ENCODE peak calls at places on chromosomes 16 and 17, in eight cellular contexts. B, N, S, Z, O, V, E and W are unnamed samples.

GRCh38 chr17:83065660-83066542 is 13.5 kb upstream of the METRNL start:
- DNase-seq in B (peak; percentile 31), N (peak; percentile 25), S (peak; percentile 34), Z (peak; percentile 8), O (no peak), V (no peak), E (no peak), W (no peak)

GRCh38 chr16:12801511-12802042 is 2.1 kb downstream of the CPPED1 start:
- DNase-seq in B (no peak), N (no peak), S (no peak), Z (no peak), O (no peak), V (peak; percentile 34), E (peak; percentile 38), W (peak; percentile 93)

GRCh38 chr17:44122825-44123355 is 551 bp downstream of the HDAC5 start:
- DNase-seq in B (peak; percentile 79), N (no peak), S (no peak), Z (no peak), O (no peak), V (no peak), E (no peak), W (no peak)

GRCh38 chr16:67571464-67571863 is 9.1 kb downstream of the CTCF start:
- DNase-seq in B (no peak), N (no peak), S (no peak), Z (no peak), O (no peak), V (no peak), E (no peak), W (no peak)

GRCh38 chr17:48244814-48245213 is 137.2 kb downstream of the SNX11 start:
- DNase-seq in B (no peak), N (no peak), S (no peak), Z (no peak), O (peak; percentile 48), V (no peak), E (no peak), W (no peak)

GRCh38 chr17:76407509-76407908 is 23.1 kb downstream of the SPHK1 start:
- DNase-seq in B (no peak), N (no peak), S (peak; percentile 32), Z (no peak), O (no peak), V (no peak), E (no peak), W (no peak)

GRCh38 chr17:41267711-41268110 is 2.5 kb downstream of the KRTAP9-6 start:
- DNase-seq in B (no peak), N (no peak), S (no peak), Z (no peak), O (no peak), V (no peak), E (no peak), W (no peak)

GRCh38 chr17:72411124-72411563 is 290.3 kb downstream of the SOX9 start:
- DNase-seq in B (no peak), N (no peak), S (no peak), Z (no peak), O (no peak), V (no peak), E (no peak), W (no peak)

GRCh38 chr16:27976990-27977389 is 86.5 kb downstream of the GSG1L start:
- DNase-seq in B (no peak), N (no peak), S (no peak), Z (no peak), O (no peak), V (no peak), E (no peak), W (no peak)

GRCh38 chr17:39306509-39307212 is 80.9 kb upstream of the STAC2 start:
- DNase-seq in B (no peak), N (no peak), S (no peak), Z (no peak), O (peak; percentile 6), V (no peak), E (no peak), W (no peak)

GRCh38 chr17:979539-980405 is at the start of gene NXN:
- DNase-seq in B (peak; percentile 99), N (peak; percentile 94), S (peak; percentile 95), Z (peak; percentile 80), O (peak; percentile 74), V (peak; percentile 87), E (peak; percentile 71), W (peak; percentile 49)

GRCh38 chr16:84898447-84898846 is 78.7 kb downstream of the CRISPLD2 start:
- DNase-seq in B (no peak), N (no peak), S (no peak), Z (no peak), O (no peak), V (no peak), E (no peak), W (peak; percentile 37)

GRCh38 chr16:66300037-66300436 is 66.5 kb upstream of the CDH5 start:
- DNase-seq in B (no peak), N (no peak), S (no peak), Z (no peak), O (no peak), V (no peak), E (no peak), W (no peak)

GRCh38 chr17:61786088-61786487 is 77.2 kb downstream of the BRIP1 start:
- DNase-seq in B (no peak), N (no peak), S (no peak), Z (no peak), O (no peak), V (no peak), E (no peak), W (no peak)

GRCh38 chr17:51435171-51435552 is 174.8 kb downstream of the UTP18 start:
- DNase-seq in B (no peak), N (no peak), S (no peak), Z (no peak), O (peak; percentile 7), V (no peak), E (no peak), W (no peak)

GRCh38 chr16:14559809-14560227 is 70.2 kb downstream of the PARN start:
- DNase-seq in B (no peak), N (peak; percentile 50), S (no peak), Z (no peak), O (no peak), V (peak; percentile 67), E (peak; percentile 54), W (peak; percentile 31)

GRCh38 chr17:14078027-14078426 is 8.7 kb downstream of the COX10 start:
- DNase-seq in B (no peak), N (no peak), S (no peak), Z (no peak), O (no peak), V (no peak), E (no peak), W (no peak)

GRCh38 chr17:76088868-76089576 is 10.0 kb downstream of the ZACN start:
- DNase-seq in B (no peak), N (no peak), S (no peak), Z (no peak), O (no peak), V (no peak), E (no peak), W (no peak)

GRCh38 chr17:2250140-2251095 is 53.2 kb downstream of the SMG6 start:
- DNase-seq in B (no peak), N (no peak), S (no peak), Z (no peak), O (no peak), V (no peak), E (no peak), W (no peak)

GRCh38 chr17:7956208-7956965 is 24.4 kb downstream of the CNTROB start:
- DNase-seq in B (peak; percentile 67), N (no peak), S (no peak), Z (no peak), O (no peak), V (peak; percentile 65), E (peak; percentile 24), W (no peak)

GRCh38 chr17:57523926-57524634 is 221.0 kb downstream of the CCDC182 start:
- DNase-seq in B (no peak), N (peak; percentile 76), S (peak; percentile 92), Z (no peak), O (no peak), V (peak; percentile 63), E (no peak), W (no peak)

GRCh38 chr17:57457188-57457587 is 200.9 kb downstream of the MSI2 start:
- DNase-seq in B (no peak), N (no peak), S (no peak), Z (no peak), O (no peak), V (no peak), E (no peak), W (no peak)

GRCh38 chr17:64106918-64107317 is 23.0 kb downstream of the ERN1 start:
- DNase-seq in B (peak; percentile 13), N (no peak), S (no peak), Z (no peak), O (no peak), V (no peak), E (no peak), W (no peak)
- H3K27ac ChIP-seq in B (no peak overlapping the region), N (no peak overlapping the region), S (no peak overlapping the region), Z (no peak overlapping the region), O (no peak overlapping the region), V (no peak overlapping the region), E (no peak overlapping the region), W (no peak overlapping the region)

DNA sequence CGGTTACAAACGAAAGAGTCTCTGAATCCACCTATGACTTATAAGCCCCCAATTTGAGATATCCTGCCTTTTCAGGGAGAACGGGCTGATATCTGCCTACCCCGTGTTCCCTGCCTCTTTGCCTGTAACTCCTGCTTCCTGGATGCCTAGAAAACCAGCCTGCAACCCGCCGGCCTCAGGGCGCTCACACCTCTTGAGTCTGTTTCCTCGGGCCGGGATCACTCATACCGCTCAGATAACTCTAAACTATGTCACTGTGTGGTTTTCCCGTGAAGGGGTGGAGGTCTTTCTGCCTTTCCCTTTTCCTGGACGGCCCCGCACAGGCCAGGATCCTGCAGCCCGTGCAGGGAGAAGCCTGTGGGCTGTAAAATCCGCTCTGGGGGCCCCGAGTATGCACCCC is 10.4 kb downstream of the RPUSD1 start:
- DNase-seq in B (no peak), N (no peak), S (no peak), Z (no peak), O (no peak), V (no peak), E (no peak), W (no peak)
- H3K36me3 ChIP-seq in B (no peaks in the 10 kb centered on the region), N (no peaks in the 10 kb centered on the region), S (no peaks in the 10 kb centered on the region), Z (no peaks in the 10 kb centered on the region), O (no peaks in the 10 kb centered on the region), V (no peaks in the 10 kb centered on the region), E (no peaks in the 10 kb centered on the region), W (no peaks in the 10 kb centered on the region)

DNA sequence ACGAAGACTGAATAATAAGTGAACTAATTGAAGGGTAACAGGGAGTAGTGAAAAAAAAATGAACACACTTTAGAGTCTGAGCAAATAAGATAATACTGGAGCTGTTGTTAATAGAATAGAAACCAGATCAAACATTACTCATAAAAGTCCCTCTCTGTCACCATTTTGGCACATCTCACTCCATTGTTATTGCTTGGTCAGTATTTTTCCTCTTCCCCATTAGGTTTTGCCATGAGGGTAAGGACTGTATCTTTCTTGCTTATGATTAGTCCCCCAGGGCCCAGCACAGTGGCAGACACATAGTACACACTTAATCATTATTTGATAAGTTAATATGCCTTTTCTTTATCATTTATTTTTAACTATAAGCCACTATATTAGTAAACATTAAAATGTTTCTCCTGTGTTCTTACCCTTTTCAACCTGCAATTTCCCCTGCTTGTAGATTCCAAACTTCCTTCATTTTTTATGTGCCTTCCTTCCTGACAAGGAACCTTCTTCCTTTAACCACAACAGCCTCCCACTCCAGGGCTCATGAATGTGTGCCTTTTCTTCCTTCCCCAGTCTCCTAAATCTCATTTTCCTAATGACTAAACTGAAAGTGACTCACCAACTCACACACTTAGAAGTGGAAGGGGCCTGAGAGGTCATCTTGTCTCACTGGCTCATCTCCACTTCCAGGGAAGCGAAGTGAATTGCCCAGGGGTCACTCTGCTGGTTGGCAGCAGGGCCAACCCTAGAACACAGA is 88.2 kb upstream of the HAS3 start:
- DNase-seq in B (no peak), N (no peak), S (no peak), Z (no peak), O (peak; percentile 22), V (no peak), E (no peak), W (peak; percentile 54)
- H3K27ac ChIP-seq in B (no peak overlapping the region), N (no peak overlapping the region), S (peak overlapping the region; percentile 55), Z (no peak overlapping the region), O (no peak overlapping the region), V (no peak overlapping the region), E (no peak overlapping the region), W (peak overlapping the region; percentile 7)

GRCh38 chr17:30263552-30264333 is 28.0 kb downstream of the BLMH start:
- DNase-seq in B (no peak), N (no peak), S (no peak), Z (no peak), O (no peak), V (no peak), E (no peak), W (peak; percentile 62)
- H3K36me3 ChIP-seq in B (peaks cover 55% of the 10 kb centered on the region), N (peaks cover 12% of the 10 kb centered on the region), S (peaks cover 91% of the 10 kb centered on the region), Z (peaks cover 7% of the 10 kb centered on the region), O (peaks cover 44% of the 10 kb centered on the region), V (peaks cover 16% of the 10 kb centered on the region), E (peaks cover 50% of the 10 kb centered on the region), W (peaks cover 13% of the 10 kb centered on the region)